ENCODE peak calls at places on chromosomes 2 and 18, in five cellular contexts. Y, F, Q, C and Z are unnamed samples.

GRCh38 chr2:794554-795244 is 117.5 kb upstream of the TMEM18 start:
- DNase-seq in Y (no peak), F (no peak), Q (no peak), C (no peak), Z (no peak)

GRCh38 chr18:60506682-60507081 is 134.1 kb upstream of the MC4R start:
- DNase-seq in Y (no peak), F (no peak), Q (no peak), C (no peak), Z (no peak)

GRCh38 chr2:236943841-236944513 is 141.7 kb upstream of the COPS8 start:
- DNase-seq in Y (no peak), F (no peak), Q (no peak), C (no peak), Z (no peak)

GRCh38 chr2:231764124-231764523 is 17.0 kb downstream of the PDE6D start:
- DNase-seq in Y (no peak), F (no peak), Q (no peak), C (no peak), Z (no peak)

GRCh38 chr2:174335605-174336402 is 1.1 kb downstream of the SP9 start:
- DNase-seq in Y (peak; percentile 40), F (no peak), Q (no peak), C (no peak), Z (no peak)

GRCh38 chr2:54597153-54597827 is 126.2 kb upstream of the EML6 start:
- DNase-seq in Y (no peak), F (no peak), Q (no peak), C (no peak), Z (no peak)

GRCh38 chr18:54517521-54517920 is 73.5 kb upstream of the DYNAP start:
- DNase-seq in Y (no peak), F (no peak), Q (no peak), C (no peak), Z (no peak)

GRCh38 chr18:43888601-43889000 is 611.3 kb upstream of the SYT4 start:
- DNase-seq in Y (no peak), F (no peak), Q (no peak), C (no peak), Z (no peak)

GRCh38 chr2:171771463-171771862 is 84.2 kb downstream of the DYNC1I2 start:
- DNase-seq in Y (no peak), F (no peak), Q (no peak), C (no peak), Z (no peak)

GRCh38 chr2:202768284-202768683 is 103.3 kb downstream of the ICA1L start:
- DNase-seq in Y (no peak), F (no peak), Q (no peak), C (no peak), Z (no peak)

GRCh38 chr2:127576433-127577207 is 41.1 kb downstream of the MYO7B start:
- DNase-seq in Y (no peak), F (no peak), Q (no peak), C (no peak), Z (no peak)

GRCh38 chr2:69345434-69345833 is 41.6 kb downstream of the GFPT1 start:
- DNase-seq in Y (no peak), F (no peak), Q (no peak), C (no peak), Z (peak; percentile 9)

GRCh38 chr2:167595021-167595420 is 652.4 kb downstream of the STK39 start:
- DNase-seq in Y (no peak), F (no peak), Q (no peak), C (no peak), Z (no peak)

GRCh38 chr2:69436594-69436936 is 670 bp downstream of the NFU1 start:
- DNase-seq in Y (no peak), F (no peak), Q (peak; percentile 36), C (no peak), Z (no peak)

GRCh38 chr2:226635221-226635620 is 164.4 kb downstream of the IRS1 start:
- DNase-seq in Y (no peak), F (no peak), Q (no peak), C (no peak), Z (no peak)

GRCh38 chr2:208545398-208546042 is 138.9 kb downstream of the PTH2R start:
- DNase-seq in Y (peak; percentile 74), F (no peak), Q (no peak), C (no peak), Z (no peak)
- H3K9ac ChIP-seq in Y (no peak overlapping the region), F (no peak overlapping the region), Q (no peak overlapping the region), C (no peak overlapping the region), Z (no peak overlapping the region)

DNA sequence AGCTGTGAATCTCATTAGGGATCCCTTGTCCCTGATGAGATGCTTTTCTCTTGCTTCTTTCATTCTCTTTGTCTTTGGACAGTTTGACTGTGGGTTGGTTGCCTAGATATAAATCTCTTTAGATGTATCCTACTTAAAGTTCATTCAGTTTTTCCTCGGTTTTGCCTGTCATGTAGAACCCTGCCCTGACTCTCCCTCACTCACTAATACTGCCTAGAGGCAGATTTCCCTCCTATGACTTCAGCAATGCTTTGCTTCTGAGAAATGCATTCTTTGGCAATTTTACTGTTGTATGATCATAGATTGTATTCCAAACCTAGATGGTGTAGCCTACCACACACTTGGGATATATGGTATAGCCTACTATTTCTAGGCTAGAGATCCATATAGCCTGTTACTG is 421.5 kb upstream of the TCF4 start:
- DNase-seq in Y (no peak), F (no peak), Q (no peak), C (no peak), Z (no peak)
- TF ChIP-seq ATF3 in Y (no peak), F (no peak), Q (no peak), C (no peak), Z (no peak)

GRCh38 chr2:159032156-159032555 is 63.7 kb downstream of the TANC1 start:
- DNase-seq in Y (no peak), F (no peak), Q (no peak), C (no peak), Z (no peak)

GRCh38 chr2:159028776-159029175 is 60.3 kb downstream of the TANC1 start:
- DNase-seq in Y (no peak), F (no peak), Q (no peak), C (no peak), Z (no peak)

GRCh38 chr2:159030674-159031380 is 62.4 kb downstream of the TANC1 start:
- DNase-seq in Y (peak; percentile 75), F (peak; percentile 43), Q (no peak), C (peak; percentile 23), Z (peak; percentile 10)

GRCh38 chr2:159032580-159032979 is 64.1 kb downstream of the TANC1 start:
- DNase-seq in Y (no peak), F (no peak), Q (peak; percentile 5), C (no peak), Z (no peak)

GRCh38 chr2:159029936-159030335 is 61.5 kb downstream of the TANC1 start:
- DNase-seq in Y (no peak), F (no peak), Q (no peak), C (no peak), Z (no peak)
- H3K9ac ChIP-seq in Y (no peak overlapping the region), F (no peak overlapping the region), Q (no peak overlapping the region), C (no peak overlapping the region), Z (no peak overlapping the region)

DNA sequence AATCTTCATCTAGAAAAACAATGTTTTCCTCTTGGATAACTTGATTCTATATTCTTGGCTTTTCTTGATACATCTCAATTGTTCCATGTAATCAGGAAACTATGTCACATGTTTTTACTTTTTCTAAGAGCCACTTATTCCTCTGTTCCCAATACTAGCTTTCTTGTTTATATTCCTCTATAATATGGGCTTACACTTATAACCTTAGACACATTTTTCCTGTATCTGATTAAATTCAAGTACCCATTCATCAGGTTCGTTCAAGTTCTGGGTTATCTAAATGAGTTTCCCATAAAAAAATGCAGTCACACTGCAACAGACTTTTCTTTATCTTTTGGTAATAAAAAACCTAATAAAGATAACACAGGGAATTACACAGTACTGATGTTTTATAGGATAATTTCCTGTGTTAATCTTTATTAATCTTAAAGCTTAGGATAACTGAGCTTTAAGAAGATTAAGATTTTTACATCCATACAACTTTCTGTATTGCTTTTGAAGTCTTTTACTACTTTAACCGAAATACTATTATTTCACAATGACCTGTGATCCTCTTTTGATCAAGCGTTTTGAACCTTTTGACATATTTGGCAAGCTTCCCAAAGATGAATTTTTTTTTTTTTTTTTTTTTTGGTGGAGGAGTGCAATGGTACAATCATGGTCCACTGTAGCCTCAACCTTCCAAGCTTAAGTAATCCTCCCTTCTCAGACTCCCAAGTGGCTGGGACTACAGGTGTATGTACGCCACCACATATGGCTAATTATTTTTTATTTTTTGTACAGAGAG is 44.3 kb upstream of the C2orf66 start:
- DNase-seq in Y (no peak), F (no peak), Q (no peak), C (no peak), Z (no peak)
- TF ChIP-seq ATF3 in Y (no peak), F (no peak), Q (no peak), C (no peak), Z (no peak)

DNA sequence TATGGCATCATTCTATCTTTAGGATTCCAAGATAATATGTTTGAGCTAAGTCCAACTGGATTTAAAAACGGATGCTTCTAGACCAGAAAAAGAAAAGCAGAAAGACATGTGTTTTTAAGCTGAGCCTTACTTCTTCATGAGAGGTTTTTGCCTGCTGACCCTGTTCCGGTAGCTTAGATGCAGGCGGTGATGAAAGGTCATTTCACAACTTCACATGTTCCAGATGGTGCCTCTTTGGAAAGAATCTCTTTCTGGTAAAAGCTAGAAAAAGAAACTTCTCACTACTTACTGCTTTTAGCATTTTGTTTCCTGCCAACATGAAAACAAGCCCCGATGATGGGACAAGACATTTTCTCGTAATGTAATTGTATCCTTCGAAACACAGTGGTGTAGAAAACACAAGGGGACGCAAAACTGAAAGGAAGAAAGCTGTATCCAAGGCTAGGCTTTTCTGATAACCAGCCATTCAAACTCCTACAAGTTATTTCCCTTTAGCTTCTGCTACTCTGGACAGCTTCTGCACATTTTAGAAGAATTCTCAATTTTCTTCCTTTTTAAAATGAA is 407.3 kb upstream of the LYPD1 start:
- DNase-seq in Y (no peak), F (no peak), Q (no peak), C (no peak), Z (no peak)
- H3K9ac ChIP-seq in Y (no peak overlapping the region), F (no peak overlapping the region), Q (no peak overlapping the region), C (no peak overlapping the region), Z (no peak overlapping the region)

DNA sequence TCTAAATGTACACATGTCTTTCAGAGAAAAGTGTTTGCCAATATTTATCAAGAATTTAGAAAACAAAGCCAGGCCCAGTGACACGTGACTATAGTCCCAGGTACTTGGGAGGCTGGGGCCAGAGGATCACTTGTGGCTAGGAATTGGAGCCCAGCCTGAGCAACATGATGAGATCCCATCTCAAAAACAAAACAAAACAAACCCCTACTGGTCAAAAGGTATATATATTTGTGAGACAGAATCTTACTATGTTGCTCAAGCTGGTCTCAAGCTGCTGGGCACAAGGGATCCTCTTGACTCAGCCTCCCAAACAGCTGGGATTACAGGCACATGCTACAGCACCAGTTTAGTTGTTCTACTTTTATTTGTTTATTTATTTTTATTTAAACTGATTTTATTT is 79.2 kb downstream of the ZDBF2 start:
- DNase-seq in Y (no peak), F (no peak), Q (no peak), C (peak; percentile 8), Z (no peak)
- TF ChIP-seq ATF3 in Y (no peak), F (no peak), Q (no peak), C (no peak), Z (no peak)